ENCODE peak calls at places on chromosomes 16 and 17, in nine cellular contexts. One of them, this sample, is unnamed.
A peak's percentile ranks its signal among the peaks of the same experiment; 100 is the strongest.

GRCh38 chr16:87231911-87232310 is 85.3 kb downstream of the C16orf95 start:
- DNase-seq in stomach: no peak
- DNase-seq in right lobe of liver: no peak
- DNase-seq in HepG2: no peak
- DNase-seq in tibial artery: no peak
- DNase-seq in body of pancreas: no peak
- DNase-seq in A549: no peak
- DNase-seq in cardiac muscle cell: no peak
- DNase-seq in hepatocyte: no peak
- DNase-seq in this sample: no peak

GRCh38 chr16:50466170-50466569 is 82.0 kb upstream of the NKD1 start:
- DNase-seq in stomach: no peak
- DNase-seq in right lobe of liver: no peak
- DNase-seq in HepG2: no peak
- DNase-seq in tibial artery: no peak
- DNase-seq in body of pancreas: no peak
- DNase-seq in A549: no peak
- DNase-seq in cardiac muscle cell: no peak
- DNase-seq in hepatocyte: no peak
- DNase-seq in this sample: no peak

GRCh38 chr16:79644977-79645667 is 44.6 kb upstream of the MAF start:
- DNase-seq in stomach: no peak
- DNase-seq in right lobe of liver: no peak
- DNase-seq in HepG2: no peak
- DNase-seq in tibial artery: no peak
- DNase-seq in body of pancreas: no peak
- DNase-seq in A549: no peak
- DNase-seq in cardiac muscle cell: no peak
- DNase-seq in hepatocyte: no peak
- DNase-seq in this sample: no peak

GRCh38 chr16:79211581-79211980 is 389.0 kb downstream of the MAF start:
- DNase-seq in stomach: no peak
- DNase-seq in right lobe of liver: no peak
- DNase-seq in HepG2: no peak
- DNase-seq in tibial artery: no peak
- DNase-seq in body of pancreas: no peak
- DNase-seq in A549: no peak
- DNase-seq in cardiac muscle cell: no peak
- DNase-seq in hepatocyte: no peak
- DNase-seq in this sample: no peak

GRCh38 chr16:4407543-4408322 is 8.7 kb downstream of the CORO7 start:
- DNase-seq in stomach: no peak
- DNase-seq in right lobe of liver: no peak
- DNase-seq in HepG2: no peak
- DNase-seq in tibial artery: no peak
- DNase-seq in body of pancreas: no peak
- DNase-seq in A549: no peak
- DNase-seq in cardiac muscle cell: peak; percentile 57
- DNase-seq in hepatocyte: no peak
- DNase-seq in this sample: no peak

GRCh38 chr17:13182854-13183253 is 165.0 kb upstream of the ELAC2 start:
- DNase-seq in stomach: no peak
- DNase-seq in right lobe of liver: no peak
- DNase-seq in HepG2: peak; percentile 46
- DNase-seq in tibial artery: no peak
- DNase-seq in body of pancreas: no peak
- DNase-seq in A549: no peak
- DNase-seq in cardiac muscle cell: no peak
- DNase-seq in hepatocyte: no peak
- DNase-seq in this sample: no peak

GRCh38 chr17:73430165-73430680 is 118.4 kb upstream of the CDC42EP4 start:
- DNase-seq in stomach: no peak
- DNase-seq in right lobe of liver: no peak
- DNase-seq in HepG2: no peak
- DNase-seq in tibial artery: no peak
- DNase-seq in body of pancreas: no peak
- DNase-seq in A549: no peak
- DNase-seq in cardiac muscle cell: no peak
- DNase-seq in hepatocyte: no peak
- DNase-seq in this sample: peak; percentile 29

GRCh38 chr16:89922884-89923639 is at the start of gene TUBB3:
- DNase-seq in stomach: peak; percentile 69
- DNase-seq in right lobe of liver: no peak
- DNase-seq in HepG2: peak; percentile 73
- DNase-seq in tibial artery: no peak
- DNase-seq in body of pancreas: peak; percentile 45
- DNase-seq in A549: peak; percentile 80
- DNase-seq in cardiac muscle cell: peak; percentile 86
- DNase-seq in hepatocyte: peak; percentile 93
- DNase-seq in this sample: peak; percentile 69

GRCh38 chr17:50909765-50910661 is 43.9 kb upstream of the TOB1 start:
- DNase-seq in stomach: no peak
- DNase-seq in right lobe of liver: peak; percentile 89
- DNase-seq in HepG2: peak; percentile 63
- DNase-seq in tibial artery: no peak
- DNase-seq in body of pancreas: no peak
- DNase-seq in A549: no peak
- DNase-seq in cardiac muscle cell: no peak
- DNase-seq in hepatocyte: no peak
- DNase-seq in this sample: no peak

GRCh38 chr17:58187675-58188074 is 4.9 kb upstream of the EPX start:
- DNase-seq in stomach: no peak
- DNase-seq in right lobe of liver: no peak
- DNase-seq in HepG2: no peak
- DNase-seq in tibial artery: no peak
- DNase-seq in body of pancreas: no peak
- DNase-seq in A549: no peak
- DNase-seq in cardiac muscle cell: no peak
- DNase-seq in hepatocyte: no peak
- DNase-seq in this sample: no peak

GRCh38 chr16:75079346-75079926 is 37.1 kb downstream of the LDHD start:
- DNase-seq in stomach: no peak
- DNase-seq in right lobe of liver: peak; percentile 73
- DNase-seq in HepG2: no peak
- DNase-seq in tibial artery: no peak
- DNase-seq in body of pancreas: no peak
- DNase-seq in A549: no peak
- DNase-seq in cardiac muscle cell: no peak
- DNase-seq in hepatocyte: no peak
- DNase-seq in this sample: no peak

GRCh38 chr16:49487746-49488145 is 114.1 kb downstream of the C16orf78 start:
- DNase-seq in stomach: no peak
- DNase-seq in right lobe of liver: no peak
- DNase-seq in HepG2: no peak
- DNase-seq in tibial artery: peak; percentile 16
- DNase-seq in body of pancreas: no peak
- DNase-seq in A549: no peak
- DNase-seq in cardiac muscle cell: no peak
- DNase-seq in hepatocyte: no peak
- DNase-seq in this sample: no peak

GRCh38 chr16:56370836-56371235 is 54.5 kb downstream of the AMFR start:
- DNase-seq in stomach: peak; percentile 42
- DNase-seq in right lobe of liver: peak; percentile 79
- DNase-seq in HepG2: no peak
- DNase-seq in tibial artery: no peak
- DNase-seq in body of pancreas: peak; percentile 55
- DNase-seq in A549: peak; percentile 53
- DNase-seq in cardiac muscle cell: peak; percentile 42
- DNase-seq in hepatocyte: peak; percentile 32
- DNase-seq in this sample: no peak

GRCh38 chr16:24544640-24545039 is 5.3 kb downstream of the RBBP6 start:
- DNase-seq in stomach: no peak
- DNase-seq in right lobe of liver: no peak
- DNase-seq in HepG2: no peak
- DNase-seq in tibial artery: no peak
- DNase-seq in body of pancreas: no peak
- DNase-seq in A549: no peak
- DNase-seq in cardiac muscle cell: no peak
- DNase-seq in hepatocyte: no peak
- DNase-seq in this sample: no peak

GRCh38 chr17:49223517-49224197 is 6.9 kb downstream of the PHOSPHO1 start:
- DNase-seq in stomach: peak; percentile 57
- DNase-seq in right lobe of liver: peak; percentile 70
- DNase-seq in HepG2: no peak
- DNase-seq in tibial artery: no peak
- DNase-seq in body of pancreas: peak; percentile 52
- DNase-seq in A549: peak; percentile 52
- DNase-seq in cardiac muscle cell: peak; percentile 34
- DNase-seq in hepatocyte: peak; percentile 57
- DNase-seq in this sample: peak; percentile 66

GRCh38 chr16:81495321-81496234 is 51.0 kb downstream of the CMIP start:
- DNase-seq in stomach: peak; percentile 48
- DNase-seq in right lobe of liver: peak; percentile 72
- DNase-seq in HepG2: no peak
- DNase-seq in tibial artery: peak; percentile 66
- DNase-seq in body of pancreas: no peak
- DNase-seq in A549: no peak
- DNase-seq in cardiac muscle cell: no peak
- DNase-seq in hepatocyte: no peak
- DNase-seq in this sample: no peak

GRCh38 chr17:18093616-18094408 is 6.1 kb downstream of the DRG2 start:
- DNase-seq in stomach: no peak
- DNase-seq in right lobe of liver: no peak
- DNase-seq in HepG2: peak; percentile 78
- DNase-seq in tibial artery: peak; percentile 40
- DNase-seq in body of pancreas: no peak
- DNase-seq in A549: peak; percentile 77
- DNase-seq in cardiac muscle cell: peak; percentile 87
- DNase-seq in hepatocyte: peak; percentile 76
- DNase-seq in this sample: peak; percentile 56
- TF ChIP-seq CTCF in stomach: no peak
- TF ChIP-seq CTCF in right lobe of liver: peak; percentile 29
- TF ChIP-seq CTCF in HepG2: peak; percentile 70
- TF ChIP-seq CTCF in tibial artery: no peak
- TF ChIP-seq CTCF in body of pancreas: no peak
- TF ChIP-seq CTCF in A549: peak; percentile 55
- TF ChIP-seq CTCF in cardiac muscle cell: peak; percentile 66
- TF ChIP-seq CTCF in hepatocyte: peak; percentile 35
- TF ChIP-seq CTCF in this sample: peak; percentile 75

DNA sequence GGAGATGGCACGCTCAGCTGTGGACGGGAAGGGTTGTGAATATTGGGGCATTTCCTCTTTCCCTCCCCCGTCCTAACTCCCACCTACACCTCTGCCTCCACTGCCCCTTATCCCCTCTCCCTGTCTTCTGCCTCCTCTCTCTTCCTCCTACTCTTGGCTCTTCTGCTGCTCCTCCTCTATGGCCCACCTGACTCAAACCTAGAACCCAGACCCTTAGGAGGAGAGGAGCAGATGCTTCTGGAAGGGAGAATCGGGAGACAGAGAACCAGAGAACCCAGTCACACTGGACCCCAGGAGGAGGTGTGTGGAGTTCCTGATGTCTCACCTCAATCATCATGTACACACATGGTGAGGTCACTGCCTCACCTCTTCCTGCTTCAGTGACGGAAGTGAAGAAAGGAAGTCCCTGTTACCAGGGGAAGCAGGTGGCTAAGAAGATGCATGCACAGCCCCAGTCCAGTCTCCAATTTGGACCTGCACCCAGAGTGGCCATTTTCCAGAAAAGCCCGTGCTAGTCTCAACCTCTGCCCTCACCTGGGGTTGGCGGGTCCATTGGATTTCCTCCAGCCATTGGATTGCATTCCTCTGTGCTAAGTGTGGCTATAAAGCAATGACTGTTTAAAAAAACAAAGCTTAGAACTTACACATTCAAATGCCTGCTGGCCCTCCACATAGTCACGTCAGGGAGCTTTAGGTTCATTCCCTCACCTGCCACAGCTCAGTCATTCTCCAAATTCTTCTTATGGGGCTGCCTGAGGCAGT is 4.0 kb downstream of the RNF222 start:
- DNase-seq in stomach: no peak
- DNase-seq in right lobe of liver: no peak
- DNase-seq in HepG2: no peak
- DNase-seq in tibial artery: no peak
- DNase-seq in body of pancreas: no peak
- DNase-seq in A549: no peak
- DNase-seq in cardiac muscle cell: no peak
- DNase-seq in hepatocyte: no peak
- DNase-seq in this sample: no peak
- H3K4me3 ChIP-seq in stomach: no peak overlapping the region
- H3K4me3 ChIP-seq in right lobe of liver: no peak overlapping the region
- H3K4me3 ChIP-seq in HepG2: no peak overlapping the region
- H3K4me3 ChIP-seq in tibial artery: no peak overlapping the region
- H3K4me3 ChIP-seq in body of pancreas: no peak overlapping the region
- H3K4me3 ChIP-seq in A549: no peak overlapping the region
- H3K4me3 ChIP-seq in cardiac muscle cell: no peak overlapping the region
- H3K4me3 ChIP-seq in hepatocyte: no peak overlapping the region
- H3K4me3 ChIP-seq in this sample: no peak overlapping the region

GRCh38 chr17:29699283-29699682 is 76.6 kb upstream of the CORO6 start:
- DNase-seq in stomach: no peak
- DNase-seq in right lobe of liver: no peak
- DNase-seq in HepG2: no peak
- DNase-seq in tibial artery: no peak
- DNase-seq in body of pancreas: no peak
- DNase-seq in A549: no peak
- DNase-seq in cardiac muscle cell: no peak
- DNase-seq in hepatocyte: peak; percentile 17
- DNase-seq in this sample: no peak
- H3K27ac ChIP-seq in stomach: no peak overlapping the region
- H3K27ac ChIP-seq in right lobe of liver: no peak overlapping the region
- H3K27ac ChIP-seq in HepG2: no peak overlapping the region
- H3K27ac ChIP-seq in tibial artery: no peak overlapping the region
- H3K27ac ChIP-seq in body of pancreas: peak overlapping the region; percentile 19
- H3K27ac ChIP-seq in A549: no peak overlapping the region
- H3K27ac ChIP-seq in cardiac muscle cell: peak overlapping the region; percentile 77
- H3K27ac ChIP-seq in hepatocyte: no peak overlapping the region
- H3K27ac ChIP-seq in this sample: no peak overlapping the region

GRCh38 chr17:43327834-43328420 is 70.9 kb upstream of the ARL4D start:
- DNase-seq in stomach: no peak
- DNase-seq in right lobe of liver: no peak
- DNase-seq in HepG2: no peak
- DNase-seq in tibial artery: no peak
- DNase-seq in body of pancreas: no peak
- DNase-seq in A549: no peak
- DNase-seq in cardiac muscle cell: no peak
- DNase-seq in hepatocyte: no peak
- DNase-seq in this sample: no peak

GRCh38 chr17:43328650-43329049 is 70.1 kb upstream of the ARL4D start:
- DNase-seq in stomach: no peak
- DNase-seq in right lobe of liver: no peak
- DNase-seq in HepG2: no peak
- DNase-seq in tibial artery: no peak
- DNase-seq in body of pancreas: no peak
- DNase-seq in A549: no peak
- DNase-seq in cardiac muscle cell: peak; percentile 31
- DNase-seq in hepatocyte: no peak
- DNase-seq in this sample: no peak

GRCh38 chr17:43327421-43327820 is 71.4 kb upstream of the ARL4D start:
- DNase-seq in stomach: no peak
- DNase-seq in right lobe of liver: no peak
- DNase-seq in HepG2: no peak
- DNase-seq in tibial artery: no peak
- DNase-seq in body of pancreas: no peak
- DNase-seq in A549: no peak
- DNase-seq in cardiac muscle cell: peak; percentile 8
- DNase-seq in hepatocyte: no peak
- DNase-seq in this sample: no peak

GRCh38 chr17:43326490-43327275 is 72.1 kb upstream of the ARL4D start:
- DNase-seq in stomach: no peak
- DNase-seq in right lobe of liver: no peak
- DNase-seq in HepG2: no peak
- DNase-seq in tibial artery: no peak
- DNase-seq in body of pancreas: no peak
- DNase-seq in A549: no peak
- DNase-seq in cardiac muscle cell: no peak
- DNase-seq in hepatocyte: no peak
- DNase-seq in this sample: no peak

GRCh38 chr17:43324205-43324893 is 74.4 kb upstream of the ARL4D start:
- DNase-seq in stomach: no peak
- DNase-seq in right lobe of liver: no peak
- DNase-seq in HepG2: no peak
- DNase-seq in tibial artery: no peak
- DNase-seq in body of pancreas: no peak
- DNase-seq in A549: peak; percentile 58
- DNase-seq in cardiac muscle cell: no peak
- DNase-seq in hepatocyte: no peak
- DNase-seq in this sample: no peak
- TF ChIP-seq CTCF in stomach: no peak
- TF ChIP-seq CTCF in right lobe of liver: no peak
- TF ChIP-seq CTCF in HepG2: peak; percentile 56
- TF ChIP-seq CTCF in tibial artery: peak; percentile 6
- TF ChIP-seq CTCF in body of pancreas: no peak
- TF ChIP-seq CTCF in A549: no peak
- TF ChIP-seq CTCF in cardiac muscle cell: no peak
- TF ChIP-seq CTCF in hepatocyte: no peak
- TF ChIP-seq CTCF in this sample: peak; percentile 31